ENCODE peak calls at places on chromosomes 12 and 14, in seven cellular contexts. One of them, this sample, is unnamed.

GRCh38 chr12:119322324-119322723 is 12.2 kb upstream of the CCDC60 start:
- DNase-seq in effector memory CD8-positive, alpha-beta T cell: no peak
- DNase-seq in KG1: no peak
- DNase-seq in NCI-H2081: no peak
- DNase-seq in C1 segment of cervical spinal cord: no peak
- DNase-seq in HepG2: no peak
- DNase-seq in activated effector memory CD4-positive, alpha-beta T cell treated with Interleukin-2 at 50 U/mL for 16 hours: no peak
- DNase-seq in this sample: no peak

GRCh38 chr14:104358528-104359300 is 220.3 kb downstream of the KIF26A start:
- DNase-seq in effector memory CD8-positive, alpha-beta T cell: no peak
- DNase-seq in KG1: no peak
- DNase-seq in NCI-H2081: no peak
- DNase-seq in C1 segment of cervical spinal cord: no peak
- DNase-seq in HepG2: no peak
- DNase-seq in activated effector memory CD4-positive, alpha-beta T cell treated with Interleukin-2 at 50 U/mL for 16 hours: no peak
- DNase-seq in this sample: no peak

GRCh38 chr12:94699796-94700195 is 49.4 kb upstream of the TMCC3 start:
- DNase-seq in effector memory CD8-positive, alpha-beta T cell: no peak
- DNase-seq in KG1: no peak
- DNase-seq in NCI-H2081: no peak
- DNase-seq in C1 segment of cervical spinal cord: no peak
- DNase-seq in HepG2: no peak
- DNase-seq in activated effector memory CD4-positive, alpha-beta T cell treated with Interleukin-2 at 50 U/mL for 16 hours: no peak
- DNase-seq in this sample: no peak

GRCh38 chr14:23013056-23014054 is 3.4 kb upstream of the C14orf93 start:
- DNase-seq in effector memory CD8-positive, alpha-beta T cell: no peak
- DNase-seq in KG1: no peak
- DNase-seq in NCI-H2081: no peak
- DNase-seq in C1 segment of cervical spinal cord: no peak
- DNase-seq in HepG2: no peak
- DNase-seq in activated effector memory CD4-positive, alpha-beta T cell treated with Interleukin-2 at 50 U/mL for 16 hours: no peak
- DNase-seq in this sample: no peak

GRCh38 chr14:61643546-61643945 is 51.8 kb upstream of the HIF1A start:
- DNase-seq in effector memory CD8-positive, alpha-beta T cell: no peak
- DNase-seq in KG1: no peak
- DNase-seq in NCI-H2081: no peak
- DNase-seq in C1 segment of cervical spinal cord: no peak
- DNase-seq in HepG2: no peak
- DNase-seq in activated effector memory CD4-positive, alpha-beta T cell treated with Interleukin-2 at 50 U/mL for 16 hours: no peak
- DNase-seq in this sample: no peak

GRCh38 chr12:102964872-102965271 is 7.4 kb downstream of the ASCL1 start:
- DNase-seq in effector memory CD8-positive, alpha-beta T cell: no peak
- DNase-seq in KG1: no peak
- DNase-seq in NCI-H2081: peak
- DNase-seq in C1 segment of cervical spinal cord: no peak
- DNase-seq in HepG2: no peak
- DNase-seq in activated effector memory CD4-positive, alpha-beta T cell treated with Interleukin-2 at 50 U/mL for 16 hours: no peak
- DNase-seq in this sample: no peak

GRCh38 chr12:128850400-128850799 is 2.9 kb upstream of the GLT1D1 start:
- DNase-seq in effector memory CD8-positive, alpha-beta T cell: no peak
- DNase-seq in KG1: no peak
- DNase-seq in NCI-H2081: no peak
- DNase-seq in C1 segment of cervical spinal cord: no peak
- DNase-seq in HepG2: no peak
- DNase-seq in activated effector memory CD4-positive, alpha-beta T cell treated with Interleukin-2 at 50 U/mL for 16 hours: no peak
- DNase-seq in this sample: no peak

GRCh38 chr14:91354221-91354916 is 63.3 kb downstream of the CCDC88C start:
- DNase-seq in effector memory CD8-positive, alpha-beta T cell: no peak
- DNase-seq in KG1: no peak
- DNase-seq in NCI-H2081: no peak
- DNase-seq in C1 segment of cervical spinal cord: no peak
- DNase-seq in HepG2: no peak
- DNase-seq in activated effector memory CD4-positive, alpha-beta T cell treated with Interleukin-2 at 50 U/mL for 16 hours: no peak
- DNase-seq in this sample: no peak

GRCh38 chr12:11801643-11802042 is 152.2 kb downstream of the ETV6 start:
- DNase-seq in effector memory CD8-positive, alpha-beta T cell: no peak
- DNase-seq in KG1: no peak
- DNase-seq in NCI-H2081: no peak
- DNase-seq in C1 segment of cervical spinal cord: no peak
- DNase-seq in HepG2: no peak
- DNase-seq in activated effector memory CD4-positive, alpha-beta T cell treated with Interleukin-2 at 50 U/mL for 16 hours: no peak
- DNase-seq in this sample: peak

GRCh38 chr14:75757644-75758402 is 96.8 kb downstream of the TTLL5 start:
- DNase-seq in effector memory CD8-positive, alpha-beta T cell: no peak
- DNase-seq in KG1: no peak
- DNase-seq in NCI-H2081: no peak
- DNase-seq in C1 segment of cervical spinal cord: no peak
- DNase-seq in HepG2: peak
- DNase-seq in activated effector memory CD4-positive, alpha-beta T cell treated with Interleukin-2 at 50 U/mL for 16 hours: no peak
- DNase-seq in this sample: no peak

GRCh38 chr12:117882181-117882580 is 86.6 kb downstream of the KSR2 start:
- DNase-seq in effector memory CD8-positive, alpha-beta T cell: no peak
- DNase-seq in KG1: no peak
- DNase-seq in NCI-H2081: no peak
- DNase-seq in C1 segment of cervical spinal cord: no peak
- DNase-seq in HepG2: no peak
- DNase-seq in activated effector memory CD4-positive, alpha-beta T cell treated with Interleukin-2 at 50 U/mL for 16 hours: no peak
- DNase-seq in this sample: no peak

GRCh38 chr14:90714811-90715210 is 101.4 kb downstream of the TTC7B start:
- DNase-seq in effector memory CD8-positive, alpha-beta T cell: no peak
- DNase-seq in KG1: no peak
- DNase-seq in NCI-H2081: no peak
- DNase-seq in C1 segment of cervical spinal cord: no peak
- DNase-seq in HepG2: no peak
- DNase-seq in activated effector memory CD4-positive, alpha-beta T cell treated with Interleukin-2 at 50 U/mL for 16 hours: no peak
- DNase-seq in this sample: no peak

GRCh38 chr14:70416322-70416716 is 571 bp downstream of the SYNJ2BP start:
- DNase-seq in effector memory CD8-positive, alpha-beta T cell: no peak
- DNase-seq in KG1: no peak
- DNase-seq in NCI-H2081: no peak
- DNase-seq in C1 segment of cervical spinal cord: no peak
- DNase-seq in HepG2: no peak
- DNase-seq in activated effector memory CD4-positive, alpha-beta T cell treated with Interleukin-2 at 50 U/mL for 16 hours: no peak
- DNase-seq in this sample: no peak

This sample was measured in CMK.